ENCODE peak calls at places on chromosome 4, in nine cellular contexts. C, V, L, W, S, N, K, E and P are unnamed samples.

GRCh38 chr4:16693040-16693506 is 205.4 kb downstream of the LDB2 start:
- DNase-seq in K (no peak), L (no peak), N (peak; percentile 43), E (no peak), V (peak; percentile 84), W (no peak), C (no peak), S (peak; percentile 48), P (no peak)

GRCh38 chr4:132557660-132558059 is 591.4 kb upstream of the PCDH10 start:
- DNase-seq in N (no peak), L (peak; percentile 26), S (no peak), C (peak; percentile 1), W (no peak), E (no peak), K (peak; percentile 28), V (no peak), P (no peak)

GRCh38 chr4:145289403-145290076 is 109.2 kb upstream of the OTUD4 start:
- DNase-seq in C (peak; percentile 24), N (no peak), V (peak; percentile 46), E (no peak), L (no peak), K (no peak), S (no peak), W (no peak), P (no peak)

GRCh38 chr4:105155426-105155825 is 8.8 kb downstream of the TET2 start:
- DNase-seq in L (no peak), V (no peak), K (no peak), E (no peak), N (no peak), C (peak; percentile 72), W (no peak), S (no peak), P (no peak)

GRCh38 chr4:4267981-4268380 is 20.0 kb upstream of the TMEM128 start:
- DNase-seq in L (no peak), S (no peak), V (no peak), W (no peak), N (no peak), C (peak; percentile 24), E (no peak), K (no peak), P (no peak)

GRCh38 chr4:16439771-16440170 is 213.5 kb upstream of the TAPT1 start:
- DNase-seq in E (no peak), N (no peak), K (peak; percentile 6), V (no peak), W (peak; percentile 21), C (no peak), L (no peak), S (no peak), P (no peak)

GRCh38 chr4:78441786-78442185 is 109.8 kb upstream of the ANXA3 start:
- DNase-seq in L (no peak), K (no peak), W (no peak), N (no peak), V (no peak), S (no peak), C (no peak), E (no peak), P (no peak)

GRCh38 chr4:186901850-186902249 is 178.2 kb upstream of the FAT1 start:
- DNase-seq in E (no peak), S (no peak), N (no peak), K (no peak), C (no peak), L (no peak), V (no peak), W (no peak), P (no peak)

GRCh38 chr4:135256111-135256510 is 1054.5 kb upstream of the PABPC4L start:
- DNase-seq in K (no peak), E (no peak), L (no peak), S (no peak), V (no peak), N (no peak), W (no peak), C (peak; percentile 33), P (peak; percentile 44)

GRCh38 chr4:48297447-48297846 is 27.8 kb upstream of the TEC start:
- DNase-seq in W (no peak), S (no peak), K (no peak), V (no peak), E (peak; percentile 24), C (no peak), L (no peak), N (no peak), P (no peak)

GRCh38 chr4:71110499-71110898 is 117.0 kb downstream of the DCK start:
- DNase-seq in K (no peak), W (no peak), L (no peak), V (no peak), C (no peak), N (no peak), S (no peak), E (no peak), P (no peak)

DNA sequence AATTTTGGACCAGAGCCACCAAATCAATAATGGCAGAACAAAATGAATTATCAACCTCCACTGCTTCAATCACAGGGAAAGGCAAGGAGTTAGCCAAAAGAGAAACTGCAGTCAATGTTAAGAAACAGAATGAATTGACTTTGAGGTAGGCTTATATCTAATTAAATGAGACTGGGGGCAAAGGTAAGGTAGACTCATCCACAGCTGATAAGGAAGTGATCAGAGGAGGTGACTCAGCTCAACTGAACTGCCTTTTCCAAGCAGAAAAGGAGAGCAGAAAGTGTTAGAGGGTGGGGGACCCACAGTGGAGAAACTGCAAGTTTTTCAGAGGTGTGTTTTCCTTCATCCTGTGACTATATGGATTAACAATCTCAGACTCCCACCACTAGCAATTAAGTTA is 345.8 kb upstream of the PPARGC1A start:
- DNase-seq in S (no peak), C (no peak), N (no peak), V (no peak), W (no peak), K (peak; percentile 58), L (no peak), E (no peak), P (no peak)
- TF ChIP-seq CTCF in S (no peak), C (no peak), N (no peak), V (no peak), W (no peak), K (no peak), L (no peak), E (no peak), P (no peak)

GRCh38 chr4:76688737-76689078 is 209.2 kb downstream of the SOWAHB start:
- DNase-seq in L (peak; percentile 84), S (no peak), N (no peak), K (no peak), V (no peak), W (no peak), E (no peak), C (no peak), P (no peak)

GRCh38 chr4:76690091-76690905 is 207.6 kb downstream of the SOWAHB start:
- DNase-seq in S (no peak), V (no peak), W (no peak), C (no peak), N (no peak), L (no peak), K (peak; percentile 45), E (no peak), P (no peak)

GRCh38 chr4:76690906-76691275 is 207.1 kb downstream of the SOWAHB start:
- DNase-seq in K (no peak), V (no peak), L (no peak), W (no peak), S (no peak), C (no peak), N (no peak), E (no peak), P (no peak)

GRCh38 chr4:76689079-76689817 is 208.7 kb downstream of the SOWAHB start:
- DNase-seq in L (peak; percentile 45), E (no peak), V (no peak), K (peak; percentile 65), W (peak; percentile 40), C (peak; percentile 30), S (peak; percentile 58), N (peak; percentile 34), P (no peak)

GRCh38 chr4:76687730-76688441 is 210.1 kb downstream of the SOWAHB start:
- DNase-seq in C (no peak), L (peak; percentile 60), N (no peak), K (no peak), V (no peak), S (no peak), W (no peak), E (no peak), P (no peak)
- H3K4me3 ChIP-seq in C (no peak overlapping the region), L (peak overlapping the region; percentile 76), N (no peak overlapping the region), K (no peak overlapping the region), V (no peak overlapping the region), S (no peak overlapping the region), W (no peak overlapping the region), E (no peak overlapping the region), P (no peak overlapping the region)

DNA sequence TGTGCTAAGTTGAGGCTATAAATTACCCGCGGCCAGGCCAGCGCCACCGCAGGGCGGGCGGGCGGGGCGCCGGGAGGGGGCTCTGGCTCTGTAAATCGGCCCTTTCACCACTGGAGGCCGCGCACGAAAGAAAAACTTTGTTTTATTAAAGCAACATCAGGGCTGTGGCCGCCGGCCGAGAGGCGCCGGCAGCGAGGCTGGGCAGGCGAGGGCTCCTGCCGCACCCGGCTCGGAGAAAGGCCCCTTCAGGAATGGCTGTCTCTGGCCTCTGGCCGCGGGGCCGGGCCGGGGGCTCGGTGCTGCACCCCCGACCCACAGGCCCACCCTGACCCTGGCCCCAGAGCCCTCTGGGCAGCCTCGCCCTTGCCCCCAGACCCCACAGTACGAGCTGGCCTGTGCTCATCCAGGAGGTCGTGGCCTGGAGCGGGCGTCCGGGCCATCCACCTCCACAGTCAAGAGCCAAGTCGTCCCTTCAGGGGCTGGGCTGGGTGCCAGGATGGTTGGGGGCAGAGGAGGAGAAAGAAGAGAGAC is 29.5 kb upstream of the FGFR3 start:
- DNase-seq in L (no peak), W (no peak), C (peak; percentile 39), N (no peak), V (no peak), S (peak; percentile 69), E (peak; percentile 80), K (peak; percentile 85), P (peak; percentile 23)
- TF ChIP-seq CTCF in L (no peak), W (peak; percentile 39), C (no peak), N (no peak), V (peak; percentile 5), S (no peak), E (no peak), K (peak; percentile 41), P (peak; percentile 11)

GRCh38 chr4:121381148-121381462 is 287 bp upstream of the QRFPR start:
- DNase-seq in N (no peak), L (no peak), S (no peak), W (no peak), V (no peak), C (no peak), K (no peak), E (no peak), P (no peak)
- H3K4me3 ChIP-seq in N (no peak overlapping the region), L (no peak overlapping the region), S (no peak overlapping the region), W (peak overlapping the region; percentile 75), V (peak overlapping the region; percentile 6), C (peak overlapping the region; percentile 15), K (peak overlapping the region; percentile 39), E (no peak overlapping the region), P (peak overlapping the region; percentile 43)

GRCh38 chr4:109574443-109574850 is 14.4 kb downstream of the MCUB start:
- DNase-seq in V (no peak), L (no peak), K (peak; percentile 40), C (peak; percentile 51), E (peak; percentile 38), N (no peak), W (no peak), S (no peak), P (no peak)
- TF ChIP-seq CTCF in V (no peak), L (no peak), K (peak; percentile 36), C (peak; percentile 51), E (no peak), N (no peak), W (peak; percentile 44), S (no peak), P (no peak)

GRCh38 chr4:181685461-181685860 is 557.7 kb upstream of the TENM3 start:
- DNase-seq in L (no peak), W (no peak), C (peak; percentile 41), V (no peak), E (no peak), N (no peak), S (no peak), K (no peak), P (no peak)
- H3K4me3 ChIP-seq in L (no peak overlapping the region), W (no peak overlapping the region), C (no peak overlapping the region), V (no peak overlapping the region), E (no peak overlapping the region), N (no peak overlapping the region), S (no peak overlapping the region), K (no peak overlapping the region), P (no peak overlapping the region)